ENCODE peak calls at places on chromosomes 12 and 14, in seven cellular contexts. One of them, this sample, is unnamed.

GRCh38 chr12:94873368-94874085 is 130.0 kb downstream of the NDUFA12 start:
- DNase-seq in GM10248: peak
- DNase-seq in skeletal muscle cell: no peak
- DNase-seq in MM.1S: peak
- DNase-seq in NCI-H1105 treated with DMSO at 0.1 percent for 48 hours: peak
- DNase-seq in HT1080: no peak
- DNase-seq in caudate nucleus: no peak
- DNase-seq in this sample: no peak

GRCh38 chr14:98466807-98467206 is 805.2 kb downstream of the BCL11B start:
- DNase-seq in HT1080: peak
- DNase-seq in caudate nucleus: no peak
- DNase-seq in skeletal muscle cell: no peak
- DNase-seq in MM.1S: no peak
- DNase-seq in NCI-H1105 treated with DMSO at 0.1 percent for 48 hours: no peak
- DNase-seq in GM10248: no peak
- DNase-seq in this sample: no peak

GRCh38 chr12:5806376-5807089 is 138.5 kb downstream of the ANO2 start:
- DNase-seq in HT1080: peak
- DNase-seq in GM10248: no peak
- DNase-seq in skeletal muscle cell: no peak
- DNase-seq in NCI-H1105 treated with DMSO at 0.1 percent for 48 hours: no peak
- DNase-seq in caudate nucleus: no peak
- DNase-seq in MM.1S: no peak
- DNase-seq in this sample: no peak

GRCh38 chr14:24339284-24340151 is at the start of gene RIPK3:
- DNase-seq in caudate nucleus: no peak
- DNase-seq in skeletal muscle cell: no peak
- DNase-seq in HT1080: no peak
- DNase-seq in GM10248: peak
- DNase-seq in MM.1S: peak
- DNase-seq in NCI-H1105 treated with DMSO at 0.1 percent for 48 hours: no peak
- DNase-seq in this sample: no peak

GRCh38 chr14:72513994-72514659 is 379.8 kb downstream of the DPF3 start:
- DNase-seq in caudate nucleus: no peak
- DNase-seq in HT1080: peak
- DNase-seq in MM.1S: peak
- DNase-seq in NCI-H1105 treated with DMSO at 0.1 percent for 48 hours: no peak
- DNase-seq in GM10248: peak
- DNase-seq in skeletal muscle cell: peak
- DNase-seq in this sample: no peak

GRCh38 chr12:127065595-127065994 is 1201.4 kb upstream of the TMEM132C start:
- DNase-seq in HT1080: no peak
- DNase-seq in skeletal muscle cell: no peak
- DNase-seq in GM10248: no peak
- DNase-seq in MM.1S: no peak
- DNase-seq in caudate nucleus: no peak
- DNase-seq in NCI-H1105 treated with DMSO at 0.1 percent for 48 hours: no peak
- DNase-seq in this sample: no peak

GRCh38 chr14:75982724-75983358 is 1.0 kb upstream of the TGFB3 start:
- DNase-seq in skeletal muscle cell: no peak
- DNase-seq in caudate nucleus: peak
- DNase-seq in GM10248: no peak
- DNase-seq in MM.1S: peak
- DNase-seq in HT1080: peak
- DNase-seq in NCI-H1105 treated with DMSO at 0.1 percent for 48 hours: peak
- DNase-seq in this sample: no peak

GRCh38 chr12:8145754-8146415 is 10.9 kb upstream of the ZNF705A start:
- DNase-seq in caudate nucleus: peak
- DNase-seq in MM.1S: no peak
- DNase-seq in NCI-H1105 treated with DMSO at 0.1 percent for 48 hours: no peak
- DNase-seq in HT1080: peak
- DNase-seq in GM10248: no peak
- DNase-seq in skeletal muscle cell: peak
- DNase-seq in this sample: no peak

GRCh38 chr14:59422069-59422881 is 42.9 kb downstream of the GPR135 start:
- DNase-seq in HT1080: peak
- DNase-seq in GM10248: no peak
- DNase-seq in MM.1S: no peak
- DNase-seq in caudate nucleus: no peak
- DNase-seq in NCI-H1105 treated with DMSO at 0.1 percent for 48 hours: peak
- DNase-seq in skeletal muscle cell: no peak
- DNase-seq in this sample: no peak

GRCh38 chr12:91182664-91183455 is at the start of gene DCN:
- DNase-seq in GM10248: no peak
- DNase-seq in HT1080: no peak
- DNase-seq in skeletal muscle cell: no peak
- DNase-seq in NCI-H1105 treated with DMSO at 0.1 percent for 48 hours: no peak
- DNase-seq in MM.1S: no peak
- DNase-seq in caudate nucleus: no peak
- DNase-seq in this sample: no peak

GRCh38 chr12:124463341-124463861 is 104.0 kb downstream of the NCOR2 start:
- DNase-seq in skeletal muscle cell: no peak
- DNase-seq in HT1080: no peak
- DNase-seq in NCI-H1105 treated with DMSO at 0.1 percent for 48 hours: no peak
- DNase-seq in GM10248: no peak
- DNase-seq in MM.1S: no peak
- DNase-seq in caudate nucleus: peak
- DNase-seq in this sample: no peak

GRCh38 chr12:132215644-132215989 is 71.4 kb downstream of the NOC4L start:
- DNase-seq in skeletal muscle cell: no peak
- DNase-seq in GM10248: no peak
- DNase-seq in caudate nucleus: no peak
- DNase-seq in MM.1S: no peak
- DNase-seq in NCI-H1105 treated with DMSO at 0.1 percent for 48 hours: no peak
- DNase-seq in HT1080: no peak
- DNase-seq in this sample: no peak

GRCh38 chr12:5078423-5078822 is 34.7 kb downstream of the KCNA5 start:
- DNase-seq in MM.1S: no peak
- DNase-seq in NCI-H1105 treated with DMSO at 0.1 percent for 48 hours: peak
- DNase-seq in caudate nucleus: no peak
- DNase-seq in skeletal muscle cell: no peak
- DNase-seq in HT1080: no peak
- DNase-seq in GM10248: no peak
- DNase-seq in this sample: no peak

GRCh38 chr12:5096241-5096880 is 52.7 kb downstream of the KCNA5 start:
- DNase-seq in NCI-H1105 treated with DMSO at 0.1 percent for 48 hours: no peak
- DNase-seq in GM10248: no peak
- DNase-seq in MM.1S: no peak
- DNase-seq in HT1080: peak
- DNase-seq in caudate nucleus: no peak
- DNase-seq in skeletal muscle cell: peak
- DNase-seq in this sample: no peak

GRCh38 chr14:69650948-69651369 is 39.6 kb downstream of the SUSD6 start:
- DNase-seq in NCI-H1105 treated with DMSO at 0.1 percent for 48 hours: no peak
- DNase-seq in HT1080: no peak
- DNase-seq in caudate nucleus: no peak
- DNase-seq in GM10248: no peak
- DNase-seq in MM.1S: no peak
- DNase-seq in skeletal muscle cell: no peak
- DNase-seq in this sample: no peak

GRCh38 chr12:119020377-119021360 is 39.3 kb downstream of the SRRM4 start:
- DNase-seq in skeletal muscle cell: no peak
- DNase-seq in caudate nucleus: no peak
- DNase-seq in GM10248: peak
- DNase-seq in HT1080: peak
- DNase-seq in NCI-H1105 treated with DMSO at 0.1 percent for 48 hours: no peak
- DNase-seq in MM.1S: no peak
- DNase-seq in this sample: no peak

GRCh38 chr12:49020441-49020840 is 1.9 kb upstream of the PRKAG1 start:
- DNase-seq in caudate nucleus: no peak
- DNase-seq in skeletal muscle cell: no peak
- DNase-seq in MM.1S: no peak
- DNase-seq in NCI-H1105 treated with DMSO at 0.1 percent for 48 hours: no peak
- DNase-seq in HT1080: no peak
- DNase-seq in GM10248: no peak
- DNase-seq in this sample: no peak

GRCh38 chr14:49977126-49977841 is 84.4 kb downstream of the ARF6 start:
- DNase-seq in MM.1S: no peak
- DNase-seq in NCI-H1105 treated with DMSO at 0.1 percent for 48 hours: no peak
- DNase-seq in caudate nucleus: no peak
- DNase-seq in HT1080: no peak
- DNase-seq in skeletal muscle cell: no peak
- DNase-seq in GM10248: peak
- DNase-seq in this sample: no peak

GRCh38 chr14:100871234-100872186 is 32.0 kb downstream of the RTL1 start:
- DNase-seq in caudate nucleus: no peak
- DNase-seq in GM10248: no peak
- DNase-seq in NCI-H1105 treated with DMSO at 0.1 percent for 48 hours: no peak
- DNase-seq in skeletal muscle cell: peak
- DNase-seq in HT1080: peak
- DNase-seq in MM.1S: no peak
- DNase-seq in this sample: peak

GRCh38 chr12:48454675-48455074 is 17.7 kb upstream of the ANP32D start:
- DNase-seq in GM10248: no peak
- DNase-seq in skeletal muscle cell: no peak
- DNase-seq in MM.1S: peak
- DNase-seq in NCI-H1105 treated with DMSO at 0.1 percent for 48 hours: no peak
- DNase-seq in HT1080: peak
- DNase-seq in caudate nucleus: no peak
- DNase-seq in this sample: peak

GRCh38 chr14:54814076-54814475 is 88.5 kb downstream of the GCH1 start:
- DNase-seq in MM.1S: no peak
- DNase-seq in HT1080: peak
- DNase-seq in caudate nucleus: no peak
- DNase-seq in NCI-H1105 treated with DMSO at 0.1 percent for 48 hours: no peak
- DNase-seq in skeletal muscle cell: no peak
- DNase-seq in GM10248: no peak
- DNase-seq in this sample: no peak

GRCh38 chr12:80491176-80491575 is 47.1 kb downstream of the PTPRQ start:
- DNase-seq in GM10248: no peak
- DNase-seq in caudate nucleus: no peak
- DNase-seq in MM.1S: no peak
- DNase-seq in NCI-H1105 treated with DMSO at 0.1 percent for 48 hours: no peak
- DNase-seq in HT1080: no peak
- DNase-seq in skeletal muscle cell: no peak
- DNase-seq in this sample: no peak

GRCh38 chr14:54857830-54858269 is 44.8 kb downstream of the GCH1 start:
- DNase-seq in skeletal muscle cell: no peak
- DNase-seq in HT1080: no peak
- DNase-seq in NCI-H1105 treated with DMSO at 0.1 percent for 48 hours: no peak
- DNase-seq in MM.1S: no peak
- DNase-seq in GM10248: peak
- DNase-seq in caudate nucleus: no peak
- DNase-seq in this sample: no peak

GRCh38 chr12:104457746-104458644 is 1.2 kb downstream of the CHST11 start:
- DNase-seq in HT1080: peak
- DNase-seq in caudate nucleus: peak
- DNase-seq in NCI-H1105 treated with DMSO at 0.1 percent for 48 hours: peak
- DNase-seq in skeletal muscle cell: no peak
- DNase-seq in MM.1S: peak
- DNase-seq in GM10248: peak
- DNase-seq in this sample: no peak

GRCh38 chr12:7503686-7504085 is at the start of gene CD163:
- DNase-seq in NCI-H1105 treated with DMSO at 0.1 percent for 48 hours: no peak
- DNase-seq in GM10248: no peak
- DNase-seq in MM.1S: no peak
- DNase-seq in skeletal muscle cell: no peak
- DNase-seq in caudate nucleus: no peak
- DNase-seq in HT1080: no peak
- DNase-seq in this sample: no peak

GRCh38 chr14:69002069-69002468 is 23.0 kb upstream of the ACTN1 start:
- DNase-seq in GM10248: no peak
- DNase-seq in MM.1S: no peak
- DNase-seq in NCI-H1105 treated with DMSO at 0.1 percent for 48 hours: no peak
- DNase-seq in HT1080: peak
- DNase-seq in caudate nucleus: no peak
- DNase-seq in skeletal muscle cell: no peak
- DNase-seq in this sample: no peak

This sample was measured in CMK.